ENCODE peak calls at places on chromosome 16, in seven cellular contexts. Z, F, M, X, R, B and Q are unnamed samples.

GRCh38 chr16:85270365-85270764 is 158.1 kb upstream of the CIBAR2 start:
- DNase-seq in R (no peak), B (no peak), F (no peak), Z (no peak), X (no peak), M (no peak), Q (no peak)

GRCh38 chr16:53576228-53576627 is 73.2 kb upstream of the AKTIP start:
- DNase-seq in Z (no peak), B (no peak), X (no peak), M (no peak), R (no peak), F (no peak), Q (no peak)

GRCh38 chr16:50531901-50532300 is 16.3 kb upstream of the NKD1 start:
- DNase-seq in R (no peak), X (no peak), F (no peak), B (no peak), Z (no peak), M (no peak), Q (no peak)

GRCh38 chr16:87318158-87318644 is 1.0 kb upstream of the C16orf95 start:
- DNase-seq in X (no peak), F (no peak), B (no peak), M (no peak), Z (no peak), R (no peak), Q (no peak)

GRCh38 chr16:2777231-2777902 is at the start of gene ELOB:
- DNase-seq in M (peak), Z (peak), R (peak), F (peak), B (no peak), X (peak), Q (peak)

GRCh38 chr16:86363057-86363490 is 147.3 kb upstream of the FOXF1 start:
- DNase-seq in R (no peak), B (peak), Z (no peak), M (no peak), X (no peak), F (no peak), Q (no peak)

GRCh38 chr16:89920723-89921122 is 2.1 kb downstream of the MC1R start:
- DNase-seq in B (no peak), F (no peak), R (no peak), X (no peak), M (no peak), Z (no peak), Q (no peak)

GRCh38 chr16:14050297-14051027 is 20.7 kb upstream of the MRTFB start:
- DNase-seq in B (no peak), X (no peak), M (no peak), R (no peak), F (no peak), Z (no peak), Q (no peak)

GRCh38 chr16:61146429-61146828 is 889.8 kb downstream of the CDH8 start:
- DNase-seq in R (no peak), X (no peak), B (no peak), Z (no peak), F (no peak), M (no peak), Q (no peak)